ENCODE peak calls at places on chromosome 6, in eight cellular contexts. S, K, O, B, Z, I, J and D are unnamed samples.

GRCh38 chr6:158382491-158382890 is 70.2 kb downstream of the TULP4 start:
- ATAC-seq in B (no peak), S (no peak), O (no peak), Z (no peak), K (no peak), J (no peak), I (no peak), D (no peak)

GRCh38 chr6:38134704-38135088 is 315.2 kb downstream of the ZFAND3 start:
- ATAC-seq in O (no peak), Z (no peak), K (no peak), J (no peak), B (no peak), I (no peak), S (peak), D (no peak)

GRCh38 chr6:170270984-170271593 is 19.8 kb downstream of the DLL1 start:
- ATAC-seq in B (no peak), S (no peak), J (no peak), K (no peak), O (no peak), Z (no peak), I (no peak), D (no peak)

GRCh38 chr6:12594541-12594893 is 122.0 kb upstream of the PHACTR1 start:
- ATAC-seq in Z (no peak), J (no peak), B (no peak), I (no peak), K (no peak), O (no peak), S (no peak), D (no peak)

GRCh38 chr6:35955970-35956369 is 35.1 kb upstream of the SRPK1 start:
- ATAC-seq in B (no peak), O (no peak), S (no peak), Z (no peak), K (no peak), I (no peak), J (no peak), D (no peak)

GRCh38 chr6:41682966-41683459 is 44.7 kb downstream of the MDFI start:
- ATAC-seq in K (peak), S (peak), Z (no peak), I (peak), B (peak), J (no peak), O (peak), D (peak)

GRCh38 chr6:16691328-16691727 is 69.9 kb downstream of the ATXN1 start:
- ATAC-seq in Z (no peak), O (no peak), J (no peak), B (no peak), K (no peak), S (no peak), I (no peak), D (no peak)

GRCh38 chr6:22972771-22973170 is 403.4 kb downstream of the HDGFL1 start:
- ATAC-seq in J (no peak), Z (no peak), I (no peak), B (no peak), O (no peak), S (no peak), K (no peak), D (no peak)

GRCh38 chr6:71197770-71198169 is 90.8 kb upstream of the OGFRL1 start:
- ATAC-seq in Z (no peak), O (no peak), K (no peak), S (no peak), B (no peak), J (peak), I (no peak), D (no peak)

GRCh38 chr6:118746100-118746874 is 94.9 kb upstream of the CEP85L start:
- ATAC-seq in J (no peak), O (no peak), I (no peak), Z (no peak), K (no peak), S (peak), B (no peak), D (no peak)